ENCODE peak calls at places on chromosomes 5 and 9, in ten cellular contexts. P, V, A, X, H, M, I, R, U and S are unnamed samples.

GRCh38 chr5:84393969-84394368 is 9.3 kb upstream of the EDIL3 start:
- DNase-seq in P (no peak), V (peak; percentile 81), A (peak; percentile 88), X (peak; percentile 74), H (no peak), M (no peak), I (no peak), R (no peak), U (peak; percentile 89), S (peak; percentile 54)

GRCh38 chr5:14767942-14768837 is 103.4 kb downstream of the ANKH start:
- DNase-seq in P (no peak), V (no peak), A (no peak), X (no peak), H (no peak), M (no peak), I (no peak), R (no peak), U (no peak), S (no peak)

GRCh38 chr5:170315154-170315553 is 17.6 kb upstream of the LCP2 start:
- DNase-seq in P (no peak), V (no peak), A (no peak), X (peak; percentile 12), H (no peak), M (no peak), I (no peak), R (no peak), U (no peak), S (no peak)

GRCh38 chr5:110019119-110019518 is 329.4 kb downstream of the MAN2A1 start:
- DNase-seq in P (no peak), V (no peak), A (no peak), X (no peak), H (no peak), M (no peak), I (no peak), R (no peak), U (no peak), S (no peak)

GRCh38 chr9:129979346-129979745 is 63.6 kb downstream of the FNBP1 start:
- DNase-seq in P (no peak), V (no peak), A (no peak), X (no peak), H (no peak), M (no peak), I (no peak), R (no peak), U (no peak), S (no peak)

GRCh38 chr5:74240783-74241750 is 399.5 kb downstream of the ENC1 start:
- DNase-seq in P (no peak), V (peak; percentile 3), A (no peak), X (peak; percentile 45), H (no peak), M (no peak), I (no peak), R (no peak), U (no peak), S (no peak)

GRCh38 chr9:115575147-115575546 is 457.2 kb upstream of the TNC start:
- DNase-seq in P (no peak), V (no peak), A (no peak), X (no peak), H (no peak), M (no peak), I (no peak), R (no peak), U (no peak), S (no peak)

GRCh38 chr9:109310486-109310901 is 10.4 kb downstream of the EPB41L4B start:
- DNase-seq in P (no peak), V (no peak), A (peak; percentile 32), X (no peak), H (no peak), M (no peak), I (no peak), R (no peak), U (peak; percentile 29), S (no peak)

GRCh38 chr9:92010705-92011536 is 60.9 kb upstream of the ROR2 start:
- DNase-seq in P (no peak), V (peak; percentile 49), A (no peak), X (peak; percentile 12), H (no peak), M (no peak), I (no peak), R (no peak), U (no peak), S (no peak)

GRCh38 chr9:25658587-25658986 is 19.7 kb downstream of the TUSC1 start:
- DNase-seq in P (no peak), V (no peak), A (no peak), X (no peak), H (no peak), M (no peak), I (no peak), R (no peak), U (no peak), S (no peak)